ENCODE peak calls at places on chromosomes 2 and 18, in eight cellular contexts. O is heart right ventricle, F is colonic mucosa, L is prostate gland, H is cardiac fibroblast, P is DND-41, W is psoas muscle, C is ovary. X is an unnamed sample.

GRCh38 chr18:32289480-32290075 is 99.7 kb downstream of the MEP1B start:
- DNase-seq in O (no peak), F (peak), L (peak), H (peak), P (peak), W (no peak), C (no peak), X (peak)

GRCh38 chr18:13989209-13989608 is 73.9 kb upstream of the MC2R start:
- DNase-seq in O (no peak), F (no peak), L (no peak), H (no peak), P (no peak), W (no peak), C (no peak), X (no peak)

GRCh38 chr2:129469881-129470280 is 509.6 kb upstream of the RAB6C start:
- DNase-seq in O (no peak), F (no peak), L (no peak), H (no peak), P (no peak), W (no peak), C (no peak), X (no peak)

GRCh38 chr2:151422917-151423439 is 13.3 kb downstream of the RIF1 start:
- DNase-seq in O (no peak), F (no peak), L (no peak), H (no peak), P (no peak), W (no peak), C (no peak), X (no peak)

GRCh38 chr18:23689616-23690504 is 607 bp downstream of the LAMA3 start:
- DNase-seq in O (peak), F (peak), L (no peak), H (no peak), P (no peak), W (peak), C (peak), X (no peak)

GRCh38 chr2:152063325-152063924 is 35.4 kb downstream of the CACNB4 start:
- DNase-seq in O (no peak), F (no peak), L (no peak), H (no peak), P (no peak), W (no peak), C (no peak), X (no peak)

GRCh38 chr2:27271631-27272340 is 3.4 kb upstream of the DNAJC5G start:
- DNase-seq in O (no peak), F (no peak), L (no peak), H (no peak), P (no peak), W (no peak), C (no peak), X (no peak)

GRCh38 chr2:182072861-182073260 is 87.2 kb downstream of the PPP1R1C start:
- DNase-seq in O (no peak), F (no peak), L (no peak), H (no peak), P (no peak), W (no peak), C (no peak), X (no peak)

GRCh38 chr2:18214936-18215335 is 336.5 kb downstream of the KCNS3 start:
- DNase-seq in O (no peak), F (no peak), L (no peak), H (peak), P (no peak), W (no peak), C (no peak), X (peak)

GRCh38 chr18:49849331-49850217 is 36.2 kb upstream of the ACAA2 start:
- DNase-seq in O (no peak), F (peak), L (no peak), H (peak), P (no peak), W (no peak), C (peak), X (peak)

GRCh38 chr2:34244195-34244594 is 645.1 kb upstream of the FAM98A start:
- DNase-seq in O (no peak), F (no peak), L (no peak), H (no peak), P (no peak), W (no peak), C (no peak), X (no peak)

GRCh38 chr2:180715044-180715443 is 265.4 kb upstream of the UBE2E3 start:
- DNase-seq in O (no peak), F (no peak), L (no peak), H (no peak), P (no peak), W (no peak), C (no peak), X (no peak)

GRCh38 chr2:198615972-198616371 is 811.6 kb downstream of the PLCL1 start:
- DNase-seq in O (no peak), F (peak), L (no peak), H (no peak), P (no peak), W (no peak), C (no peak), X (peak)

GRCh38 chr2:133734699-133735098 is 166.4 kb upstream of the NCKAP5 start:
- DNase-seq in O (no peak), F (no peak), L (no peak), H (no peak), P (no peak), W (no peak), C (no peak), X (peak)

GRCh38 chr2:205280630-205281225 is 401.6 kb upstream of the NRP2 start:
- DNase-seq in O (no peak), F (no peak), L (no peak), H (no peak), P (no peak), W (no peak), C (no peak), X (no peak)

GRCh38 chr2:161954103-161954502 is 119.9 kb downstream of the DPP4 start:
- DNase-seq in O (no peak), F (no peak), L (no peak), H (no peak), P (peak), W (no peak), C (no peak), X (no peak)

GRCh38 chr2:139271149-139271548 is 491.0 kb upstream of the NXPH2 start:
- DNase-seq in O (no peak), F (no peak), L (no peak), H (no peak), P (no peak), W (no peak), C (no peak), X (no peak)

GRCh38 chr2:28678944-28679343 is 72.7 kb upstream of the PPP1CB start:
- DNase-seq in O (no peak), F (no peak), L (no peak), H (no peak), P (no peak), W (no peak), C (no peak), X (no peak)

GRCh38 chr2:185608799-185609198 is 129.8 kb upstream of the FSIP2 start:
- DNase-seq in O (no peak), F (no peak), L (no peak), H (peak), P (no peak), W (no peak), C (no peak), X (no peak)

GRCh38 chr2:237956402-237956736 is 10.4 kb upstream of the UBE2F start:
- DNase-seq in O (no peak), F (no peak), L (no peak), H (no peak), P (no peak), W (no peak), C (no peak), X (no peak)

GRCh38 chr2:140122001-140122400 is 1341.8 kb upstream of the NXPH2 start:
- DNase-seq in O (no peak), F (no peak), L (no peak), H (no peak), P (no peak), W (no peak), C (no peak), X (no peak)

GRCh38 chr2:85779641-85780315 is 26.0 kb downstream of the ATOH8 start:
- DNase-seq in O (no peak), F (no peak), L (no peak), H (no peak), P (no peak), W (no peak), C (no peak), X (peak)

GRCh38 chr2:105909215-105909614 is 164.5 kb downstream of the NCK2 start:
- DNase-seq in O (no peak), F (no peak), L (no peak), H (no peak), P (no peak), W (no peak), C (no peak), X (no peak)

GRCh38 chr18:79795446-79795845 is 2.3 kb upstream of the KCNG2 start:
- DNase-seq in O (no peak), F (no peak), L (no peak), H (peak), P (no peak), W (peak), C (no peak), X (no peak)

GRCh38 chr2:16745466-16745865 is 79.8 kb upstream of the CYRIA start:
- DNase-seq in O (no peak), F (no peak), L (no peak), H (no peak), P (no peak), W (no peak), C (no peak), X (no peak)

GRCh38 chr2:29747786-29748470 is 173.5 kb downstream of the ALK start:
- DNase-seq in O (no peak), F (no peak), L (no peak), H (peak), P (no peak), W (no peak), C (no peak), X (peak)

GRCh38 chr2:79940366-79940765 is 364.2 kb downstream of the LRRTM1 start:
- DNase-seq in O (no peak), F (no peak), L (no peak), H (no peak), P (no peak), W (no peak), C (no peak), X (no peak)

GRCh38 chr2:79935046-79935729 is 369.4 kb downstream of the LRRTM1 start:
- DNase-seq in O (no peak), F (no peak), L (no peak), H (no peak), P (no peak), W (no peak), C (no peak), X (no peak)

GRCh38 chr2:79938648-79939047 is 365.9 kb downstream of the LRRTM1 start:
- DNase-seq in O (no peak), F (no peak), L (no peak), H (no peak), P (no peak), W (no peak), C (no peak), X (no peak)

GRCh38 chr2:79936715-79937114 is 367.8 kb downstream of the LRRTM1 start:
- DNase-seq in O (no peak), F (no peak), L (no peak), H (no peak), P (no peak), W (no peak), C (no peak), X (no peak)

GRCh38 chr2:79935771-79936657 is 368.5 kb downstream of the LRRTM1 start:
- DNase-seq in O (no peak), F (peak), L (peak), H (peak), P (peak), W (no peak), C (no peak), X (peak)
- H3K4me3 ChIP-seq in O (peak), F (no peak), L (no peak), H (no peak), P (no peak), W (peak), C (no peak), X (no peak)

DNA sequence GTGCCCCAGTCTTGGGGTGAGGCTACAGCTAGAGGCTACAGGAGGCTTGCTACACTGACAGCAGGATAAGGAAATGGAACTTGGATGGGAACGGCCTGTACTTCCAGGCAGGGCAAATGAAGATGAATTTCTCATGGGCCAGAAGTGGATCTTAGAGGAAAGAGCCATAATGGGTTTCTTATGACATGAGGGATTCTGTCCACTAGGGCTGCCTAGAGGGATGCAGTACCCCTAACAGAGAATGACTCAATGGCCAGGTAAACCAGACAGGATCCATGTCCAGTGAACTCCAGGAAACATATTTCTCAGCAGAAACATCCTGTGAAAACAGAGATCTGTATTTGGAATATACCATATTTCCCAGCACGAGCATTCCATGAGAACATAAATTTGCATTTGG is 11.4 kb upstream of the SLC35F5 start:
- DNase-seq in O (no peak), F (no peak), L (no peak), H (no peak), P (no peak), W (no peak), C (no peak), X (no peak)
- TF ChIP-seq CTCF in O (no peak), F (no peak), L (no peak), H (no peak), P (no peak), W (no peak), C (no peak), X (no peak)

GRCh38 chr2:216672996-216673395 is 22.4 kb downstream of the IGFBP5 start:
- DNase-seq in O (no peak), F (no peak), L (no peak), H (no peak), P (no peak), W (no peak), C (peak), X (no peak)

GRCh38 chr2:216671081-216671411 is 24.3 kb downstream of the IGFBP5 start:
- DNase-seq in O (no peak), F (no peak), L (no peak), H (no peak), P (no peak), W (no peak), C (peak), X (no peak)

GRCh38 chr2:216672466-216672865 is 22.9 kb downstream of the IGFBP5 start:
- DNase-seq in O (no peak), F (no peak), L (no peak), H (no peak), P (no peak), W (no peak), C (no peak), X (no peak)

GRCh38 chr2:216671791-216672343 is 23.5 kb downstream of the IGFBP5 start:
- DNase-seq in O (no peak), F (no peak), L (no peak), H (no peak), P (no peak), W (no peak), C (peak), X (no peak)

GRCh38 chr2:216670266-216671080 is 24.9 kb downstream of the IGFBP5 start:
- DNase-seq in O (no peak), F (no peak), L (no peak), H (no peak), P (no peak), W (peak), C (peak), X (no peak)
- H3K4me3 ChIP-seq in O (no peak), F (no peak), L (no peak), H (no peak), P (no peak), W (no peak), C (no peak), X (no peak)

GRCh38 chr2:53715568-53715967 is 52.0 kb upstream of the CHAC2 start:
- DNase-seq in O (no peak), F (no peak), L (no peak), H (peak), P (no peak), W (no peak), C (no peak), X (peak)
- TF ChIP-seq CTCF in O (peak), F (peak), L (peak), H (peak), P (peak), W (peak), C (no peak), X (peak)

DNA sequence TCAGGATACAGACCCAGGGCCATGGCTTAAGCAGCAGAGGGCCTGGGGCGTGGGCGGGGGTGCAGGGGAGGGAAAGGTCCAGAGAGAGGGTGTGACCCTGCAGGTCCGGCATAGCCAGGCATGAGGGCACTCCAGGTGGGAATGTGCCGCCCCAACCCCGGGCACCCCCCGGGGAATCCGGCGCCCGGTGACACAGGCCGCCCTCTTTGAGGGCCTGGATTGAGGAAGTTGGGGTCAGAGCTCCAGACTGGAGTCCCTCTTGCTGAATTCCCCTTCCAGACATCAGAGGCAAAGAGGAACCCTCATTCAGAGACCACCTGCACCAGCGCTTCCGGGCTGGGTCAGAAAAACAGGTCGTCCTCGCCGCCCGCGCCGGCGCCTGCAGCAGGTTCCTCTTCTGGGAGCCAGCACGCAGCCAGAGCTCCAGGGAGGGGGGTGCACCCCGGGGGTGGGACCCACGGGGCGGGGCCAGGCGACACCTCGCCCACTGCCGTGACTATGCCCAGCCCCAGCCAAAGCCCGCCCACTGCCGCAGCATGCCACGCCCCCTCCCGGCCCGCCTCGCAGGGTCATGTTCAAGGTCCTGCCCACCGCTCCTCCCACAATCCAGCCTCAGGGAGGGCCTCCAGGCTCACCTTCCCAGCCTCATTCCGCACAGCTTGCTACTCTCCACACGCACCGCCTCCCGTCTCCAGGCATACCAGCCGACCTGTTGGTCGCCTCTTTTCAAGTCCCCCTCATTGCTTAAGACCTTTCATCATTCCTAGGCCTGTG is 98.3 kb upstream of the ID2 start:
- DNase-seq in O (peak), F (peak), L (peak), H (no peak), P (peak), W (peak), C (peak), X (no peak)
- H3K4me3 ChIP-seq in O (peak), F (peak), L (peak), H (no peak), P (no peak), W (peak), C (peak), X (no peak)

X was measured in AG10803.